ENCODE peak calls at places on chromosomes 4 and X, in four cellular contexts. D is pancreas, W is upper lobe of right lung, C is HCT116. R is an unnamed sample.

GRCh38 chr4:167129146-167129545 is 105.1 kb downstream of the SPOCK3 start:
- DNase-seq in W (no peak), D (no peak), C (no peak), R (no peak)

GRCh38 chr4:79872738-79873137 is 200.3 kb downstream of the ANTXR2 start:
- DNase-seq in W (no peak), C (no peak), D (no peak), R (no peak)

GRCh38 chr4:83213640-83214039 is 71.0 kb downstream of the COQ2 start:
- DNase-seq in D (no peak), W (no peak), C (no peak), R (no peak)

GRCh38 chr4:53653484-53654053 is 62.3 kb upstream of the LNX1 start:
- DNase-seq in D (peak; percentile 60), C (no peak), W (no peak), R (no peak)

GRCh38 chr4:28432348-28433025 is 1571.8 kb downstream of the STIM2 start:
- DNase-seq in W (no peak), C (no peak), D (peak; percentile 26), R (no peak)

GRCh38 chrX:147838465-147839131 is 73.1 kb upstream of the FMR1 start:
- DNase-seq in C (no peak), W (no peak), D (no peak), R (no peak)

GRCh38 chrX:1918780-1919179 is 303.9 kb downstream of the ASMT start:
- DNase-seq in D (no peak), C (no peak), W (no peak), R (no peak)

GRCh38 chrX:8988456-8988855 is 45.5 kb downstream of the FAM9B start:
- DNase-seq in C (no peak), D (peak; percentile 19), W (no peak), R (peak; percentile 67)

GRCh38 chr4:101790521-101791188 is at the start of gene BANK1:
- DNase-seq in C (peak; percentile 57), D (peak; percentile 64), W (peak; percentile 86), R (no peak)

GRCh38 chr4:151147000-151147399 is 47.6 kb downstream of the RPS3A start:
- DNase-seq in D (no peak), C (no peak), W (no peak), R (no peak)

GRCh38 chr4:8478801-8479744 is 38.5 kb downstream of the TRMT44 start:
- DNase-seq in C (no peak), W (no peak), D (peak; percentile 55), R (no peak)

GRCh38 chrX:40140706-40141499 is 43.1 kb upstream of the BCOR start:
- DNase-seq in C (no peak), W (peak; percentile 64), D (peak; percentile 74), R (no peak)

GRCh38 chrX:153649915-153650782 is 3.1 kb downstream of the DUSP9 start:
- DNase-seq in C (no peak), W (no peak), D (peak; percentile 55), R (no peak)

GRCh38 chr4:74433043-74433442 is 11.9 kb upstream of the AREG start:
- DNase-seq in W (no peak), C (no peak), D (no peak), R (peak; percentile 89)

GRCh38 chrX:19785647-19786046 is 101.8 kb downstream of the SH3KBP1 start:
- DNase-seq in C (no peak), W (no peak), D (no peak), R (no peak)

GRCh38 chr4:64747919-64748715 is 338.9 kb upstream of the TECRL start:
- DNase-seq in C (no peak), D (peak; percentile 55), W (no peak), R (no peak)

GRCh38 chrX:18674788-18675735 is 3.2 kb upstream of the RS1 start:
- DNase-seq in W (peak; percentile 86), D (peak; percentile 88), C (peak; percentile 24), R (peak; percentile 56)

GRCh38 chr4:96170198-96170597 is 330.3 kb downstream of the PDHA2 start:
- DNase-seq in D (peak; percentile 32), C (no peak), W (no peak), R (no peak)

GRCh38 chrX:71618303-71618721 is at the start of gene CXCR3:
- DNase-seq in C (no peak), W (peak; percentile 72), D (no peak), R (no peak)

GRCh38 chr4:85883180-85883579 is 408.2 kb downstream of the ARHGAP24 start:
- DNase-seq in W (no peak), D (no peak), C (no peak), R (no peak)

GRCh38 chrX:11781734-11782370 is 23.8 kb downstream of the MSL3 start:
- DNase-seq in C (no peak), D (no peak), W (no peak), R (peak; percentile 33)

GRCh38 chrX:73913580-73913979 is 350.6 kb downstream of the CHIC1 start:
- DNase-seq in W (no peak), D (no peak), C (no peak), R (no peak)

GRCh38 chrX:46636223-46636622 is 62.7 kb downstream of the CHST7 start:
- DNase-seq in D (no peak), W (no peak), C (no peak), R (no peak)

GRCh38 chr4:102399021-102399420 is 53.7 kb upstream of the SLC39A8 start:
- DNase-seq in W (no peak), D (no peak), C (no peak), R (no peak)

GRCh38 chrX:22134681-22135080 is 102.6 kb downstream of the PHEX start:
- DNase-seq in W (no peak), D (no peak), C (no peak), R (peak; percentile 76)

GRCh38 chr4:472881-473574 is 25.9 kb downstream of the ZNF721 start:
- DNase-seq in C (no peak), D (no peak), W (no peak), R (peak; percentile 7)

GRCh38 chrX:16484338-16484737 is 165.6 kb upstream of the S100G start:
- DNase-seq in C (peak; percentile 56), W (no peak), D (no peak), R (peak; percentile 79)

GRCh38 chrX:103253608-103254007 is 1.3 kb downstream of the TCEAL8 start:
- DNase-seq in W (no peak), C (no peak), D (no peak), R (no peak)

GRCh38 chr4:156496797-156497196 is 474.8 kb downstream of the PDGFC start:
- DNase-seq in W (no peak), D (no peak), C (no peak), R (no peak)
- H3K27ac ChIP-seq in W (no peak overlapping the region), D (no peak overlapping the region), C (no peak overlapping the region), R (no peak overlapping the region)

DNA sequence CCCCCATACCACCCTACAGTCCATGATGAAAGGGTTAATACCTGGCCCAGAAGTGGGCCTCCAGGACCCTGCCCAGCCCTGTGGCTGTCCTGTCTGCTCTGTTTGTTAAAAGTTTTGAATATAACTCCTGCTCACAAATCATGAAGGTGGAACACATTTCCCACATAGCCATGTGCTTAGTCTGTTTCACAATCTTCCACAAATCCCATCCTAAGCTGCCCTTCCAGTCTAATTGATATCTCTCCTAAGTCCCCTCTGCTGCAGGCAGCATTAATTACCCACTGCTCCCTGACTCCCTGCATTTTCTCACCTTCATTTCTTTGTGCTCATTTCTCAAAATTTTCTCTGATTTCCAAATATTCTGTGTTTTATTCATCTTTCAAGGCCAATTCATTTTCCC is 142.6 kb downstream of the AASDH start:
- DNase-seq in D (no peak), C (no peak), W (no peak), R (no peak)
- H3K4me1 ChIP-seq in D (no peaks in the 10 kb centered on the region), C (no peaks in the 10 kb centered on the region), W (no peaks in the 10 kb centered on the region), R (no peaks in the 10 kb centered on the region)

GRCh38 chr4:185651851-185652250 is 116.5 kb upstream of the PDLIM3 start:
- DNase-seq in D (no peak), W (no peak), C (no peak), R (no peak)
- H3K27ac ChIP-seq in D (peak overlapping the region; percentile 23), W (no peak overlapping the region), C (no peak overlapping the region), R (no peak overlapping the region)

GRCh38 chr4:25815586-25815985 is 47.2 kb downstream of the SEL1L3 start:
- DNase-seq in D (no peak), C (no peak), W (no peak), R (no peak)
- H3K4me1 ChIP-seq in D (no peaks in the 10 kb centered on the region), C (peaks cover 3% of the 10 kb centered on the region), W (peaks cover 13% of the 10 kb centered on the region), R (peaks cover 19% of the 10 kb centered on the region)

DNA sequence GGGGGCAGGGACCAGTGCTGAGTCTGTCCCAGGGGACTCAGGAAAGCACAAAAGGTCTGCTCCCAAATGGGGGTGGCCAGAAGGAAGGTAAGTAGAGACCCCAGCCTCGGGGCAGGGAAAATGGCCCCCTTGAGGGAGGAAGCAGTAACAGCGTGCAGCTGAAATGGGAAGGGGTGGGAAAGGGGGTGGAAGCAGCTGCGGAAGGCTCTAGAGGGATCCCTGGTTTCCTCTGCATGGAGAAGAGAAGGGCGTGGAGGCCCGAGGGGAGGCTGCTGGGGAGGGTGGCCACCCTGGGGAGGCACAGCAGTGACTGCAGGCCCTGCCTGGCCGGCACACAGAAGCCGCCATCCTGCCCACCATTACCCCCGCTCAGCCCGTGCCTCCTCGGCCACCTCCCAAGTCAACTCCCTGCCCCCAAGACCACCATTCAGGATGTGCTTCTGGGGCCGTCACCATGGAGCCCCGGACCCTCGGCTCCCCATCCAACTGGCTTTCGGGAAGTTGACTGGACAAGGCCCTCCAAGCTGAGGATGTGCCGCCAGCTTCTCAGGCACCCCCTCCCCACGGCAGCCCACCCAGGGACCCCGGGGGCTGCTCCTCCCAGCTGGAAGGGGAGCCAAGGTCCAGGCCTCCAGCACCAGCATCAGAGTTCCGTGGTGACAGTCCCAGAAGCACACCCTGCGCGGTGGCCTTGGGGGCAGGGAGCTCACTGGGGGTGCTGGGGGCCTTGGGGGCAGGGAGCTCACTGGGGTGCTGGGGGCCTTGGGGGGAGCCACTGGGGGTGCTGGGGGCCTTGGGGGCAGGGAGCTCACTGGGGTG is 23.6 kb downstream of the CFAP99 start:
- DNase-seq in W (no peak), D (peak; percentile 64), C (no peak), R (no peak)
- H3K27ac ChIP-seq in W (no peak overlapping the region), D (no peak overlapping the region), C (no peak overlapping the region), R (no peak overlapping the region)

GRCh38 chr4:4857809-4858508 is 1.5 kb upstream of the MSX1 start:
- DNase-seq in W (peak; percentile 43), D (no peak), C (no peak), R (no peak)

GRCh38 chr4:4858527-4858926 is 938 bp upstream of the MSX1 start:
- DNase-seq in W (peak; percentile 8), C (no peak), D (no peak), R (no peak)

GRCh38 chr4:4860381-4860802 is 927 bp downstream of the MSX1 start:
- DNase-seq in W (no peak), D (no peak), C (no peak), R (no peak)

GRCh38 chr4:4859799-4860380 is 425 bp downstream of the MSX1 start:
- DNase-seq in W (no peak), D (no peak), C (no peak), R (no peak)

DNA sequence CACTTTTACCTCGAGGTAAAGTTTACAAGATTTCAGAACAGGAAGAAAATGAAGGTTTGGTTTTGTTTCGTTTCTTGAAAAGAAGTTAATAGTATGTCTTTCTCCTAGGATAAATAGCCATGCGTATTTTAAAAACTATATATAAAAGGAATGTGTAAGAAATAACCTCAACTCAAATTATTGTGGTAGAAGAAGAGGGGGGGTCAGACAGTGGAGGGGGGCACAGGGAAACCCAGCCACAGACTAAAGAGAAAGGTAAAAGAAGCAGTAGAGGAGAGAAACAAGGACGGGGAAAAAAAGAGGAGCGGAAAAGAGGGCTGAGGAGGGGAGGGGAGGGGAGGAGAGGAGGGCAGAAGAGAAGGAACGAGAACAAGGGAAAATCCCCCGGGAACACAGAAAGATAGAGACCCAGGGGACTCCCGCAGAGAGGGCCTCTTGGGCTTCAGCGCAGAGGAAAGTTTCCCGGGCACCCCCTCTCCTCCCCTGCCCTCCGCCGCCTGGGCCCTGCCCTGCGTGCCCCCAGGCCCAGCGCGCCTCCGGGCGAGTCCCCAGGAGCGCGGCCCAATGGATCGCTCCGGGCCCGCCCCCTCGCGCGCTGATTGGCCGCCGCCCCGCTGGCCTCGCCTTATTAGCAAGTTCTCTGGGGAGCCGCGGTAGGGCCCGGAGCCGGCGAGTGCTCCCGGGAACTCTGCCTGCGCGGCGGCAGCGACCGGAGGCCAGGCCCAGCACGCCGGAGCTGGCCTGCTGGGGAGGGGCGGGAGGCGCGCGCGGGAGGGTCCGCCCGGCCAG is at the start of gene MSX1:
- DNase-seq in W (peak; percentile 91), D (peak; percentile 92), C (peak; percentile 60), R (no peak)
- H3K4me1 ChIP-seq in W (peaks cover 19% of the 10 kb centered on the region), D (no peaks in the 10 kb centered on the region), C (peaks cover 22% of the 10 kb centered on the region), R (no peaks in the 10 kb centered on the region)

R was measured in foreskin keratinocyte.